ENCODE peak calls at places on chromosomes 2 and 18, in seven cellular contexts. P is HepG2, D is HCT116, C is K562, H is SK-N-SH, X is GM12878, F is H1. A is an unnamed sample.

GRCh38 chr18:58221060-58221725 is 177.2 kb downstream of the NEDD4L start:
- DNase-seq in F (peak; percentile 39), H (no peak), X (no peak), C (peak; percentile 88), D (peak; percentile 90), P (peak; percentile 81), A (peak; percentile 52)

GRCh38 chr2:169438476-169438875 is 40.8 kb upstream of the BBS5 start:
- DNase-seq in P (no peak), D (no peak), H (no peak), F (no peak), C (no peak), X (no peak), A (no peak)

GRCh38 chr18:80154293-80154692 is 45.2 kb downstream of the ADNP2 start:
- DNase-seq in D (no peak), H (no peak), P (peak; percentile 30), C (peak; percentile 35), F (no peak), X (peak; percentile 23), A (no peak)

GRCh38 chr18:62738638-62739037 is 23.3 kb downstream of the PHLPP1 start:
- DNase-seq in F (no peak), C (no peak), H (no peak), P (no peak), D (no peak), X (no peak), A (no peak)

GRCh38 chr18:2889761-2890192 is 43.0 kb downstream of the EMILIN2 start:
- DNase-seq in X (no peak), D (no peak), P (peak; percentile 33), F (no peak), H (no peak), C (no peak), A (no peak)

GRCh38 chr2:8435608-8436007 is 246.2 kb upstream of the ID2 start:
- DNase-seq in C (no peak), P (no peak), F (no peak), X (no peak), H (no peak), D (no peak), A (no peak)

GRCh38 chr18:49920731-49921130 is 107.4 kb upstream of the ACAA2 start:
- DNase-seq in D (no peak), P (no peak), X (no peak), F (no peak), H (peak; percentile 48), C (no peak), A (no peak)

GRCh38 chr2:173841110-173841509 is 124.1 kb downstream of the SP3 start:
- DNase-seq in H (no peak), D (no peak), F (no peak), C (no peak), P (no peak), X (no peak), A (no peak)

GRCh38 chr18:63970803-63971191 is 916 bp downstream of the SERPINB8 start:
- DNase-seq in P (no peak), X (no peak), C (no peak), F (no peak), D (no peak), H (no peak), A (no peak)

GRCh38 chr2:218860950-218861381 is 1.4 kb downstream of the WNT6 start:
- DNase-seq in H (peak; percentile 92), F (peak; percentile 82), D (peak; percentile 81), X (no peak), P (peak; percentile 78), C (peak; percentile 76), A (no peak)

GRCh38 chr2:173972636-173973035 is 7.5 kb upstream of the SP3 start:
- DNase-seq in P (no peak), C (no peak), H (no peak), F (no peak), X (no peak), D (no peak), A (no peak)

GRCh38 chr2:13558368-13558767 is 841.6 kb downstream of the TRIB2 start:
- DNase-seq in X (no peak), D (no peak), H (no peak), P (peak; percentile 7), C (no peak), F (no peak), A (no peak)

DNA sequence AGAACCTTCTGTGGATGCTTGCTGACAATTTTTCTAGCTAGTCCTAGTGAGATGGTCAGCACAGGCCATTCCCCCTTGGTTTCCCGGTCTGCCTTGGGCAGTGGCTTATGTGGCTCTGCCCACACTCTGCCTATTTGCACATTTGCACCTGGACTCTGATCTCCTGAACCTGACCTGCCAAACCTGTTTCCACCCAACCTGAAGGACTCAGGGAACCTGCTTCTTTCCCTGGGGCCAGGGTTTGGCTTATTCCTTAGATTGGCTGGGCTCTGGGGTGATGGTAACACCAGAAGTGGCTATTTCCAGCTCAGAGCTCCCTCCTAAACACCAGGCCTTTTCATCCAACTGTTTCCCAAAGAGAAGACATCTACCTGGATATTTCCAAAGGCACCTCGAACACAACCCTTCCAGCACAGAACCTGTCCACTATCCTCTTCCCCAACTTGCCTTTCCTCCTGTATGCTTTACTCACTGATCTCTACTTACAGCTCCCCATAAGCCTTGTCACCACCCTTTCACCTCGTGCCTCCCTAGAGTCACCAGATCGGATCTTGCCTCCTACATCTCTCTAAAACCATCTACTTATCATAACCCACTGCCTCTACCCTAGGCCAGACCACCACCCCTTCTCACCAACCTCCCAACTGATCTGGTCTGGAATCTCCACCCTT is 5.8 kb upstream of the MTA3 start:
- DNase-seq in C (no peak), F (no peak), H (no peak), P (no peak), X (no peak), D (no peak), A (no peak)
- TF ChIP-seq JUND in C (no peak), F (no peak), H (no peak), P (no peak), X (no peak), D (no peak), A (peak; percentile 42)

DNA sequence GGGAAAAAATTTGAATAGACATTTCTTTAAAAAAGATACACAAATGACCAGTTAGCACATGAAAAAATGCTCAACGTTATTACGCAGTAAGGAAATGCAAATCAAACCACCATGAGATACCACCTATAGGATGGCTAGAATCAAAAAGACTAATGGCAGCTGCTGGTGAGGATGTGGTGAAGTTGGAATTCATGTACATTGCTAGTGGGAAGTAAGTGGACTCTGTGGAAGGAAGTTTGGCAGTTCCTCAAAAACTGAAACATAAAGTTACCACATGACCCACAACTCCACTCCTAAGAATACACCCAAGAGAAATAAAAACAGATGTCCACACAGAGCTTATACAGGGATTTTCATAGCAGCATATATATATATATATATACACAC is 51.2 kb downstream of the MBP start:
- DNase-seq in D (no peak), H (no peak), F (no peak), X (no peak), P (no peak), C (no peak), A (no peak)
- TF ChIP-seq JUND in D (no peak), H (no peak), F (no peak), X (no peak), P (no peak), C (no peak), A (no peak)

DNA sequence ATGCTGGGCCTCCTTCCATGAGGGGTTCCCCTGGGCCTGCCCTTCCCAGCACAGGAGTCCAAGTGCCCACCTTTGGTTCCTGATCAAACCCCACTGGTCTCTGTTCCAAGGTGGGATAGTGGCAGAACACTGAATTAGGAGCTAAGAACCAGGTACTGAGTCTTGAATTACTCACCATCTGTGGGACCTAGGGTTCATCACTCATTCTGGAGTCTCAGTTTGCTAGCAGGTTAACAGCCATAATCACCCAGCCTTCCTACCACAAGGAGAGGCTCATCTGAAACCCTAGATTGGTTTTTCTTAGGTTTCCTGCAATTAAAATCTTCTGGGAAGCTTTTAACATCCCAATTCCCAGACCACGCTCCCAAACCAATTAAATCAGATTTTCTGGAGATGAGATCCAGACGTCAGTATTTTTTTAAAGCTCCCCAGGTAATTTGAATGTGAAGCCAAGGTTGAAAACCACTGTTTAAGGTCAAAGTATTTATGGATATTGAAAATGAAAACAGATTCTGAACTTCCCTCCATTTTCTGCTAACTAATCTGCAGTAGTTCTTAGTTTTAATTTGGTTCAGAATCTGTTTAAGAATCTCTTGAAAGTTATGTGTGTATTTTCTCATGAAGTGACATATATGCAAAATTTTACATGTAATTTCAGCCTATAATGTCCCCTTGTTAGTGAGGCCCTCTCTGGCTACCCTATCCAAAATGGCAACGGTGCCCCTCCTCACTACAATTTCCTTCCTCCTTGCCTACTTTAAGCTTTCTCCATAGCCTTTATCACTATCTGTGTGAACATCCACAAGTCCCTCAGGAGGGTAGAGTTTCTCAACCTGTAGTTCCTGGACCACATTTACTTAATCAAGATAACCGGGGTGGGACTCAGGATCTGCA is 166.5 kb upstream of the CXCR4 start:
- DNase-seq in F (no peak), D (no peak), P (no peak), C (no peak), H (no peak), X (peak; percentile 25), A (no peak)
- TF ChIP-seq JUND in F (no peak), D (no peak), P (no peak), C (no peak), H (no peak), X (no peak), A (no peak)

GRCh38 chr2:70553334-70553583 is 367 bp downstream of the TGFA start:
- DNase-seq in H (no peak), P (peak; percentile 49), X (no peak), D (no peak), C (no peak), F (no peak), A (no peak)

GRCh38 chr2:70552501-70553333 is 909 bp downstream of the TGFA start:
- DNase-seq in P (no peak), D (no peak), X (no peak), C (no peak), F (no peak), H (peak; percentile 24), A (no peak)

GRCh38 chr2:70549064-70549710 is 4.4 kb downstream of the TGFA start:
- DNase-seq in D (no peak), F (no peak), C (no peak), P (no peak), H (no peak), X (no peak), A (no peak)

GRCh38 chr2:70549962-70550361 is 3.7 kb downstream of the TGFA start:
- DNase-seq in H (no peak), P (no peak), D (no peak), X (no peak), F (no peak), C (no peak), A (no peak)

DNA sequence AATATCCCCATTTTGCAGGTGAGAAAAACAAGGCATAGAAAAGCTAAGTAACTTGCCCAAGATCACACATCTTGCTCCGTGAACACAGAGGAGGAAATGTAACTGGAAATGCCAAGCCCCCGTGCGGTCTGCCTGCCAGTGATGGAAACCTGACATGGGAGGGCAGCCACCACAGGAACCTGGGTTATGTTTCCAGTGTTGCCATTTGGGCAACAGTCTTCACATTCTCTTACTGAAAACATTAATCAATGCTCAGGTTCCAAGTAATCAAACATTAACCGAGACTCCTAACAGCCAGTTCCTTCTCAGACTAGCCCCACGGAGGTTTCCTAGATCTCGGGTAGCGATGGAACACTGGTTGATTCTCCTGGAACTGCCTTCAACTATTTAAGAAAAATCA is 2.5 kb downstream of the TGFA start:
- DNase-seq in X (no peak), P (no peak), F (no peak), D (no peak), H (no peak), C (no peak), A (no peak)
- TF ChIP-seq JUND in X (no peak), P (no peak), F (no peak), D (no peak), H (no peak), C (no peak), A (no peak)

A was measured in T47D.